ENCODE peak calls at places on chromosomes 4 and X, in six cellular contexts. One of them, this sample, is unnamed.

GRCh38 chr4:164212134-164212533 is 541.8 kb upstream of the SMIM31 start:
- DNase-seq in SK-N-SH: no peak
- DNase-seq in GM23338: no peak
- DNase-seq in GM23248: peak; percentile 7
- DNase-seq in PC-3: peak; percentile 56
- DNase-seq in neural progenitor cell: no peak
- DNase-seq in this sample: no peak

GRCh38 chrX:56943264-56943663 is 52.1 kb downstream of the SPIN3 start:
- DNase-seq in SK-N-SH: no peak
- DNase-seq in GM23338: no peak
- DNase-seq in GM23248: no peak
- DNase-seq in PC-3: peak; percentile 12
- DNase-seq in neural progenitor cell: no peak
- DNase-seq in this sample: no peak

GRCh38 chrX:122269243-122269781 is 914.8 kb upstream of the GRIA3 start:
- DNase-seq in SK-N-SH: no peak
- DNase-seq in GM23338: no peak
- DNase-seq in GM23248: peak; percentile 44
- DNase-seq in PC-3: no peak
- DNase-seq in neural progenitor cell: no peak
- DNase-seq in this sample: no peak

GRCh38 chr4:11514780-11515432 is 86.2 kb upstream of the HS3ST1 start:
- DNase-seq in SK-N-SH: no peak
- DNase-seq in GM23338: no peak
- DNase-seq in GM23248: no peak
- DNase-seq in PC-3: no peak
- DNase-seq in neural progenitor cell: no peak
- DNase-seq in this sample: no peak

GRCh38 chr4:81631958-81632439 is 160.3 kb upstream of the RASGEF1B start:
- DNase-seq in SK-N-SH: no peak
- DNase-seq in GM23338: no peak
- DNase-seq in GM23248: peak; percentile 92
- DNase-seq in PC-3: peak; percentile 88
- DNase-seq in neural progenitor cell: no peak
- DNase-seq in this sample: peak; percentile 44

GRCh38 chrX:41082783-41083182 is 2.5 kb upstream of the USP9X start:
- DNase-seq in SK-N-SH: no peak
- DNase-seq in GM23338: no peak
- DNase-seq in GM23248: no peak
- DNase-seq in PC-3: no peak
- DNase-seq in neural progenitor cell: no peak
- DNase-seq in this sample: no peak

GRCh38 chrX:23952984-23953907 is 45.4 kb downstream of the CXorf58 start:
- DNase-seq in SK-N-SH: no peak
- DNase-seq in GM23338: peak; percentile 43
- DNase-seq in GM23248: no peak
- DNase-seq in PC-3: no peak
- DNase-seq in neural progenitor cell: peak; percentile 31
- DNase-seq in this sample: peak; percentile 61

GRCh38 chr4:177802149-177802548 is 359.9 kb upstream of the AGA start:
- DNase-seq in SK-N-SH: no peak
- DNase-seq in GM23338: no peak
- DNase-seq in GM23248: no peak
- DNase-seq in PC-3: no peak
- DNase-seq in neural progenitor cell: no peak
- DNase-seq in this sample: no peak

GRCh38 chrX:19721726-19722370 is 165.6 kb downstream of the SH3KBP1 start:
- DNase-seq in SK-N-SH: no peak
- DNase-seq in GM23338: no peak
- DNase-seq in GM23248: peak; percentile 34
- DNase-seq in PC-3: no peak
- DNase-seq in neural progenitor cell: no peak
- DNase-seq in this sample: no peak

GRCh38 chr4:168845897-168846296 is 164.2 kb downstream of the CBR4 start:
- DNase-seq in SK-N-SH: no peak
- DNase-seq in GM23338: no peak
- DNase-seq in GM23248: no peak
- DNase-seq in PC-3: no peak
- DNase-seq in neural progenitor cell: no peak
- DNase-seq in this sample: no peak

GRCh38 chrX:69493193-69493592 is 10.9 kb upstream of the NALF2 start:
- DNase-seq in SK-N-SH: peak; percentile 45
- DNase-seq in GM23338: peak; percentile 82
- DNase-seq in GM23248: peak; percentile 9
- DNase-seq in PC-3: peak; percentile 53
- DNase-seq in neural progenitor cell: peak; percentile 69
- DNase-seq in this sample: peak; percentile 47

GRCh38 chr4:174215055-174215454 is 68.4 kb downstream of the FBXO8 start:
- DNase-seq in SK-N-SH: no peak
- DNase-seq in GM23338: no peak
- DNase-seq in GM23248: no peak
- DNase-seq in PC-3: no peak
- DNase-seq in neural progenitor cell: no peak
- DNase-seq in this sample: no peak

GRCh38 chr4:108694423-108694822 is 44.0 kb downstream of the OSTC start:
- DNase-seq in SK-N-SH: no peak
- DNase-seq in GM23338: no peak
- DNase-seq in GM23248: no peak
- DNase-seq in PC-3: no peak
- DNase-seq in neural progenitor cell: no peak
- DNase-seq in this sample: no peak

GRCh38 chrX:139642241-139642927 is 65.6 kb downstream of the MCF2 start:
- DNase-seq in SK-N-SH: no peak
- DNase-seq in GM23338: peak; percentile 38
- DNase-seq in GM23248: peak; percentile 6
- DNase-seq in PC-3: no peak
- DNase-seq in neural progenitor cell: peak; percentile 71
- DNase-seq in this sample: no peak

GRCh38 chr4:26058537-26058936 is 144.5 kb downstream of the SMIM20 start:
- DNase-seq in SK-N-SH: peak; percentile 69
- DNase-seq in GM23338: no peak
- DNase-seq in GM23248: no peak
- DNase-seq in PC-3: no peak
- DNase-seq in neural progenitor cell: no peak
- DNase-seq in this sample: no peak

GRCh38 chr4:45033676-45034410 is 307.5 kb upstream of the GNPDA2 start:
- DNase-seq in SK-N-SH: no peak
- DNase-seq in GM23338: no peak
- DNase-seq in GM23248: no peak
- DNase-seq in PC-3: no peak
- DNase-seq in neural progenitor cell: no peak
- DNase-seq in this sample: no peak

GRCh38 chr4:182698212-182698611 is 219.0 kb downstream of the DCTD start:
- DNase-seq in SK-N-SH: no peak
- DNase-seq in GM23338: no peak
- DNase-seq in GM23248: no peak
- DNase-seq in PC-3: no peak
- DNase-seq in neural progenitor cell: no peak
- DNase-seq in this sample: no peak

GRCh38 chr4:187172340-187172761 is 448.7 kb upstream of the FAT1 start:
- DNase-seq in SK-N-SH: peak; percentile 30
- DNase-seq in GM23338: no peak
- DNase-seq in GM23248: peak; percentile 92
- DNase-seq in PC-3: peak; percentile 71
- DNase-seq in neural progenitor cell: no peak
- DNase-seq in this sample: no peak

GRCh38 chr4:99657801-99658200 is at the start of gene C4orf54:
- DNase-seq in SK-N-SH: no peak
- DNase-seq in GM23338: no peak
- DNase-seq in GM23248: no peak
- DNase-seq in PC-3: peak; percentile 78
- DNase-seq in neural progenitor cell: no peak
- DNase-seq in this sample: no peak

GRCh38 chrX:9626379-9626778 is 139.3 kb downstream of the GPR143 start:
- DNase-seq in SK-N-SH: no peak
- DNase-seq in GM23338: no peak
- DNase-seq in GM23248: no peak
- DNase-seq in PC-3: peak; percentile 45
- DNase-seq in neural progenitor cell: no peak
- DNase-seq in this sample: no peak

GRCh38 chr4:184153781-184154542 is 63.7 kb downstream of the ENPP6 start:
- DNase-seq in SK-N-SH: no peak
- DNase-seq in GM23338: no peak
- DNase-seq in GM23248: no peak
- DNase-seq in PC-3: no peak
- DNase-seq in neural progenitor cell: no peak
- DNase-seq in this sample: no peak

DNA sequence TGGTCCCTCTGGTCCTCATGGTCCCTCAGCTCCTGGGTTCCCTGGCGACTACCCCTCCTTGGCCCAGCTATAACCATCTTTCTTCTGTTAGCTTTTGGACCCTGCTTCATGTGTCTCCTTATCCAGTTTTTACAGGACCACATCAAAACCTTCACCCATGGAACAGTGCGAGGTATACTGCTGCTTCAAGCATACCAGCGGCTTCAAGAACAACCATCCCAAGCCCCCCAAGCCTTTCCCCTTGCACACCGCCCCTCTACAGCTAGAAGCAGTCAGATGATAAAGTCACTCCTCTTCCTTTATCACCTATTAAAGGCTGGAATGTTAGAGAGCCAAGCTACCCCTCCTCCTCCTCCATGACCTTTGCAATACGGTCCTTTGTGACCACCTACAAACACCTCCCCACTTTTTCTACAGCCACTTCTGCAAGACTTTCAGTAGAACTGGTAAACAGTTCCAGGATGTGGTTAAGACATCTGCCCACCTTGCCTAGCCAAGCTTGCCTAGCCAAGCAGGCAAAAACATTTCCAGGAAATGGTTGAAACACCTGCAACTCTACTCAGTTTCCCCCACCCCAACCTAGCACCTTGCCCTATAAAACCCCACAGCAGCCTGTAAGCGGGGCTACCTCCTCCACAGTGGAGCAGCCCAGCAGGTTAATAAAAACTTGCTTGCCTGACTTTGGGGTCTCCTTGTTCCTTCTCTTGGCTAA is 125.7 kb downstream of the ZC4H2 start:
- DNase-seq in SK-N-SH: no peak
- DNase-seq in GM23338: no peak
- DNase-seq in GM23248: no peak
- DNase-seq in PC-3: no peak
- DNase-seq in neural progenitor cell: no peak
- DNase-seq in this sample: peak; percentile 89
- TF ChIP-seq EZH2phosphoT487 in SK-N-SH: no peak
- TF ChIP-seq EZH2phosphoT487 in GM23338: no peak
- TF ChIP-seq EZH2phosphoT487 in GM23248: no peak
- TF ChIP-seq EZH2phosphoT487 in PC-3: no peak
- TF ChIP-seq EZH2phosphoT487 in neural progenitor cell: no peak
- TF ChIP-seq EZH2phosphoT487 in this sample: no peak

GRCh38 chr4:185513489-185514181 is 21.7 kb downstream of the PDLIM3 start:
- DNase-seq in SK-N-SH: no peak
- DNase-seq in GM23338: no peak
- DNase-seq in GM23248: no peak
- DNase-seq in PC-3: peak; percentile 43
- DNase-seq in neural progenitor cell: no peak
- DNase-seq in this sample: no peak

GRCh38 chr4:185514182-185514697 is 21.1 kb downstream of the PDLIM3 start:
- DNase-seq in SK-N-SH: no peak
- DNase-seq in GM23338: no peak
- DNase-seq in GM23248: no peak
- DNase-seq in PC-3: no peak
- DNase-seq in neural progenitor cell: no peak
- DNase-seq in this sample: no peak

GRCh38 chr4:185515248-185515647 is 20.1 kb downstream of the PDLIM3 start:
- DNase-seq in SK-N-SH: no peak
- DNase-seq in GM23338: no peak
- DNase-seq in GM23248: no peak
- DNase-seq in PC-3: no peak
- DNase-seq in neural progenitor cell: no peak
- DNase-seq in this sample: no peak

GRCh38 chr4:185510803-185511202 is 24.5 kb downstream of the PDLIM3 start:
- DNase-seq in SK-N-SH: no peak
- DNase-seq in GM23338: no peak
- DNase-seq in GM23248: no peak
- DNase-seq in PC-3: no peak
- DNase-seq in neural progenitor cell: no peak
- DNase-seq in this sample: no peak

GRCh38 chr4:185512516-185512915 is 22.8 kb downstream of the PDLIM3 start:
- DNase-seq in SK-N-SH: no peak
- DNase-seq in GM23338: no peak
- DNase-seq in GM23248: peak; percentile 83
- DNase-seq in PC-3: peak; percentile 31
- DNase-seq in neural progenitor cell: no peak
- DNase-seq in this sample: no peak
- TF ChIP-seq EZH2phosphoT487 in SK-N-SH: no peak
- TF ChIP-seq EZH2phosphoT487 in GM23338: no peak
- TF ChIP-seq EZH2phosphoT487 in GM23248: no peak
- TF ChIP-seq EZH2phosphoT487 in PC-3: no peak
- TF ChIP-seq EZH2phosphoT487 in neural progenitor cell: no peak
- TF ChIP-seq EZH2phosphoT487 in this sample: no peak

GRCh38 chr4:70903282-70903603 is 1.1 kb downstream of the MOB1B start:
- DNase-seq in SK-N-SH: peak; percentile 59
- DNase-seq in GM23338: no peak
- DNase-seq in GM23248: peak; percentile 50
- DNase-seq in PC-3: peak; percentile 18
- DNase-seq in neural progenitor cell: peak; percentile 28
- DNase-seq in this sample: no peak
- TF ChIP-seq EZH2phosphoT487 in SK-N-SH: no peak
- TF ChIP-seq EZH2phosphoT487 in GM23338: no peak
- TF ChIP-seq EZH2phosphoT487 in GM23248: no peak
- TF ChIP-seq EZH2phosphoT487 in PC-3: no peak
- TF ChIP-seq EZH2phosphoT487 in neural progenitor cell: no peak
- TF ChIP-seq EZH2phosphoT487 in this sample: no peak

GRCh38 chrX:85996555-85996954 is 50.8 kb downstream of the CHM start:
- DNase-seq in SK-N-SH: no peak
- DNase-seq in GM23338: no peak
- DNase-seq in GM23248: no peak
- DNase-seq in PC-3: no peak
- DNase-seq in neural progenitor cell: no peak
- DNase-seq in this sample: no peak

GRCh38 chrX:85998954-85999353 is 48.4 kb downstream of the CHM start:
- DNase-seq in SK-N-SH: no peak
- DNase-seq in GM23338: no peak
- DNase-seq in GM23248: no peak
- DNase-seq in PC-3: no peak
- DNase-seq in neural progenitor cell: no peak
- DNase-seq in this sample: no peak

DNA sequence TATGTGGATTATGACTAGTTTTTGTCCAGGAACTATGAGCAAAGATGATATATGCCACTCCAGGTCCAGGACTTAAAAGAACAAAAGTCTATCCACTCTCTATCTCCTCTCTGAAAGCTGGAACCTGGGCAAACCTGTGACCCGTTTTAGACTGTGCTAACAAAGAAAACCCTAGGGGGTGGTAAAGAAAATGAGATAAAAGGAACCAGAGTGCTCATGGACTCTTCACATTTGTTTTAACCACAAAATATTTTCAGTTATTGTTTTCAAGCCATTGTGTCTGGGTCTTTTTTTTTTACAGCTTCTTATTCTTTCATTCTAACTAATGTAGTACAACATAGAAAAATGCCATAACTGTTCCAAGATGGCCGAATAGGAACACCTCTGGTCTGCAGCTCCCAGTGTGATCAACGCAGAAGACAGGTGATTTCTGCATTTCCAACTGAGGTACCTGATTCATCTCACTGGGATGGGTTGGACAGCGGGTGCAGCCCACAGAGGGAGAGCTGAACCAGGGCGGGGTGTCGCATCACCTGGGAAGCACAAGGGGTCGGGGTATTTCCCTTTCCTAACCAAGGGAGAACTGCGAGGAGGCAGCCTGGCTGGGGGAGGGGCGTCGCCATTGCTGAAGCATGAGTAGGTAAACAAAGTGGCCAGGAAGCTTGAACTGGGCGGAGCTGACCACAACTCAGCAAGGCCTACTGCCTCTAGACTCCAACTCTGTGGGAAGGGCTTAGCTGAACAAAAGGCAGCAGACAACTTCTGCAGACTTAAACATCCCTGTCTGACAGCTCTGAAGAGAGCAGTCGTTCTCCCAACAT is 45.1 kb downstream of the CHM start:
- DNase-seq in SK-N-SH: no peak
- DNase-seq in GM23338: peak; percentile 81
- DNase-seq in GM23248: no peak
- DNase-seq in PC-3: peak; percentile 74
- DNase-seq in neural progenitor cell: peak; percentile 87
- DNase-seq in this sample: no peak
- TF ChIP-seq EZH2phosphoT487 in SK-N-SH: no peak
- TF ChIP-seq EZH2phosphoT487 in GM23338: no peak
- TF ChIP-seq EZH2phosphoT487 in GM23248: no peak
- TF ChIP-seq EZH2phosphoT487 in PC-3: no peak
- TF ChIP-seq EZH2phosphoT487 in neural progenitor cell: no peak
- TF ChIP-seq EZH2phosphoT487 in this sample: no peak